ENCODE peak calls at places on chromosome 7, in five cellular contexts. One of them, this sample, is unnamed.
A peak's percentile ranks its signal among the peaks of the same experiment; 100 is the strongest.

GRCh38 chr7:11714205-11714604 is 117.8 kb downstream of the THSD7A start:
- DNase-seq in GM12878: no peak
- DNase-seq in HepG2: no peak
- DNase-seq in HEK293T: no peak
- DNase-seq in SK-N-SH: no peak
- DNase-seq in this sample: no peak

GRCh38 chr7:1603346-1604211 is 33.7 kb upstream of the PSMG3 start:
- DNase-seq in GM12878: no peak
- DNase-seq in HEK293T: no peak
- DNase-seq in HepG2: no peak
- DNase-seq in SK-N-SH: peak; percentile 36
- DNase-seq in this sample: no peak

GRCh38 chr7:16989883-16990413 is 108.2 kb upstream of the AGR3 start:
- DNase-seq in HepG2: peak; percentile 100
- DNase-seq in HEK293T: no peak
- DNase-seq in SK-N-SH: no peak
- DNase-seq in GM12878: no peak
- DNase-seq in this sample: no peak

GRCh38 chr7:22499044-22499443 is 944 bp downstream of the STEAP1B start:
- DNase-seq in HEK293T: no peak
- DNase-seq in SK-N-SH: no peak
- DNase-seq in HepG2: no peak
- DNase-seq in GM12878: no peak
- DNase-seq in this sample: no peak

GRCh38 chr7:921581-922333 is 32.7 kb downstream of the ADAP1 start:
- DNase-seq in GM12878: no peak
- DNase-seq in HepG2: no peak
- DNase-seq in SK-N-SH: no peak
- DNase-seq in HEK293T: no peak
- DNase-seq in this sample: no peak

GRCh38 chr7:150994141-150994837 is 3.5 kb downstream of the NOS3 start:
- DNase-seq in GM12878: no peak
- DNase-seq in HEK293T: no peak
- DNase-seq in SK-N-SH: peak; percentile 83
- DNase-seq in HepG2: no peak
- DNase-seq in this sample: peak; percentile 98

GRCh38 chr7:40824461-40824860 is 689.7 kb downstream of the SUGCT start:
- DNase-seq in GM12878: no peak
- DNase-seq in SK-N-SH: no peak
- DNase-seq in HepG2: no peak
- DNase-seq in HEK293T: no peak
- DNase-seq in this sample: no peak

GRCh38 chr7:64528770-64529169 is 34.1 kb downstream of the ZNF680 start:
- DNase-seq in GM12878: no peak
- DNase-seq in HepG2: no peak
- DNase-seq in SK-N-SH: no peak
- DNase-seq in HEK293T: no peak
- DNase-seq in this sample: no peak

GRCh38 chr7:4472739-4473138 is 209.4 kb upstream of the FOXK1 start:
- DNase-seq in HEK293T: no peak
- DNase-seq in SK-N-SH: no peak
- DNase-seq in GM12878: no peak
- DNase-seq in HepG2: no peak
- DNase-seq in this sample: no peak

GRCh38 chr7:70040971-70041766 is 442.9 kb downstream of the AUTS2 start:
- DNase-seq in HEK293T: no peak
- DNase-seq in GM12878: no peak
- DNase-seq in SK-N-SH: no peak
- DNase-seq in HepG2: no peak
- DNase-seq in this sample: no peak

GRCh38 chr7:92179393-92179924 is 517 bp upstream of the LRRD1 start:
- DNase-seq in GM12878: no peak
- DNase-seq in SK-N-SH: no peak
- DNase-seq in HEK293T: no peak
- DNase-seq in HepG2: no peak
- DNase-seq in this sample: no peak

GRCh38 chr7:13682626-13683025 is 306.8 kb downstream of the ETV1 start:
- DNase-seq in GM12878: no peak
- DNase-seq in HEK293T: no peak
- DNase-seq in SK-N-SH: no peak
- DNase-seq in HepG2: no peak
- DNase-seq in this sample: no peak

GRCh38 chr7:2698581-2699288 is 10.7 kb downstream of the AMZ1 start:
- DNase-seq in GM12878: peak; percentile 93
- DNase-seq in HepG2: no peak
- DNase-seq in SK-N-SH: no peak
- DNase-seq in HEK293T: no peak
- DNase-seq in this sample: no peak

GRCh38 chr7:45726883-45727282 is 146.0 kb downstream of the CCDC201 start:
- DNase-seq in HEK293T: no peak
- DNase-seq in SK-N-SH: no peak
- DNase-seq in GM12878: no peak
- DNase-seq in HepG2: no peak
- DNase-seq in this sample: no peak

GRCh38 chr7:28807396-28807994 is 150.6 kb downstream of the TRIL start:
- DNase-seq in SK-N-SH: no peak
- DNase-seq in HepG2: no peak
- DNase-seq in GM12878: no peak
- DNase-seq in HEK293T: no peak
- DNase-seq in this sample: no peak

GRCh38 chr7:108135446-108136190 is 5.5 kb upstream of the LAMB4 start:
- DNase-seq in HEK293T: no peak
- DNase-seq in SK-N-SH: no peak
- DNase-seq in GM12878: peak; percentile 88
- DNase-seq in HepG2: no peak
- DNase-seq in this sample: no peak

GRCh38 chr7:4683043-4683883 is 1.2 kb downstream of the FOXK1 start:
- DNase-seq in HEK293T: no peak
- DNase-seq in SK-N-SH: peak; percentile 62
- DNase-seq in HepG2: no peak
- DNase-seq in GM12878: no peak
- DNase-seq in this sample: peak; percentile 63

GRCh38 chr7:131111081-131111576 is 216.5 kb upstream of the MKLN1 start:
- DNase-seq in HepG2: no peak
- DNase-seq in HEK293T: no peak
- DNase-seq in GM12878: no peak
- DNase-seq in SK-N-SH: peak; percentile 34
- DNase-seq in this sample: peak; percentile 38

GRCh38 chr7:101884671-101885596 is 67.5 kb downstream of the CUX1 start:
- DNase-seq in HepG2: no peak
- DNase-seq in GM12878: peak; percentile 53
- DNase-seq in SK-N-SH: no peak
- DNase-seq in HEK293T: no peak
- DNase-seq in this sample: no peak

GRCh38 chr7:155985518-155986427 is 173.5 kb upstream of the SHH start:
- DNase-seq in HEK293T: no peak
- DNase-seq in GM12878: no peak
- DNase-seq in SK-N-SH: no peak
- DNase-seq in HepG2: no peak
- DNase-seq in this sample: no peak

GRCh38 chr7:132500727-132501410 is 75.4 kb downstream of the PLXNA4 start:
- DNase-seq in GM12878: no peak
- DNase-seq in SK-N-SH: peak; percentile 43
- DNase-seq in HEK293T: peak; percentile 20
- DNase-seq in HepG2: no peak
- DNase-seq in this sample: peak; percentile 28

GRCh38 chr7:148379693-148380092 is 210.9 kb upstream of the C7orf33 start:
- DNase-seq in HepG2: no peak
- DNase-seq in HEK293T: no peak
- DNase-seq in SK-N-SH: no peak
- DNase-seq in GM12878: no peak
- DNase-seq in this sample: no peak

GRCh38 chr7:64887756-64888508 is 15.1 kb upstream of the ZNF273 start:
- DNase-seq in GM12878: no peak
- DNase-seq in HEK293T: no peak
- DNase-seq in SK-N-SH: peak; percentile 58
- DNase-seq in HepG2: peak; percentile 27
- DNase-seq in this sample: no peak

GRCh38 chr7:103989200-103989784 is at the start of gene RELN:
- DNase-seq in SK-N-SH: peak; percentile 85
- DNase-seq in GM12878: no peak
- DNase-seq in HEK293T: peak; percentile 40
- DNase-seq in HepG2: peak; percentile 48
- DNase-seq in this sample: peak; percentile 89

GRCh38 chr7:129773328-129773731 is 161.8 kb downstream of the NRF1 start:
- DNase-seq in HEK293T: no peak
- DNase-seq in SK-N-SH: peak; percentile 56
- DNase-seq in HepG2: no peak
- DNase-seq in GM12878: no peak
- DNase-seq in this sample: no peak

GRCh38 chr7:7228472-7228871 is 46.1 kb downstream of the C1GALT1 start:
- DNase-seq in GM12878: no peak
- DNase-seq in SK-N-SH: no peak
- DNase-seq in HEK293T: no peak
- DNase-seq in HepG2: no peak
- DNase-seq in this sample: no peak

GRCh38 chr7:11605749-11606148 is 226.2 kb downstream of the THSD7A start:
- DNase-seq in HepG2: no peak
- DNase-seq in GM12878: no peak
- DNase-seq in HEK293T: no peak
- DNase-seq in SK-N-SH: no peak
- DNase-seq in this sample: no peak

GRCh38 chr7:22671177-22671879 is 55.7 kb upstream of the IL6 start:
- DNase-seq in HEK293T: no peak
- DNase-seq in HepG2: no peak
- DNase-seq in GM12878: no peak
- DNase-seq in SK-N-SH: no peak
- DNase-seq in this sample: no peak

GRCh38 chr7:92246363-92247101 is 758 bp downstream of the ANKIB1 start:
- DNase-seq in GM12878: no peak
- DNase-seq in HEK293T: peak; percentile 37
- DNase-seq in HepG2: no peak
- DNase-seq in SK-N-SH: peak; percentile 61
- DNase-seq in this sample: peak; percentile 60

GRCh38 chr7:123643495-123644428 is 11.9 kb upstream of the LMOD2 start:
- DNase-seq in HepG2: peak; percentile 60
- DNase-seq in GM12878: no peak
- DNase-seq in SK-N-SH: peak; percentile 77
- DNase-seq in HEK293T: peak; percentile 63
- DNase-seq in this sample: no peak

GRCh38 chr7:17301491-17302101 is 3.1 kb downstream of the AHR start:
- DNase-seq in GM12878: no peak
- DNase-seq in HepG2: no peak
- DNase-seq in SK-N-SH: no peak
- DNase-seq in HEK293T: no peak
- DNase-seq in this sample: peak; percentile 12

GRCh38 chr7:128855559-128855958 is 7.1 kb upstream of the ATP6V1F start:
- DNase-seq in HEK293T: no peak
- DNase-seq in HepG2: no peak
- DNase-seq in GM12878: no peak
- DNase-seq in SK-N-SH: no peak
- DNase-seq in this sample: no peak

GRCh38 chr7:46933596-46933995 is 648.3 kb downstream of the TNS3 start:
- DNase-seq in HEK293T: no peak
- DNase-seq in GM12878: no peak
- DNase-seq in SK-N-SH: no peak
- DNase-seq in HepG2: no peak
- DNase-seq in this sample: no peak

GRCh38 chr7:80602007-80602406 is 36.4 kb upstream of the CD36 start:
- DNase-seq in HepG2: no peak
- DNase-seq in HEK293T: no peak
- DNase-seq in GM12878: no peak
- DNase-seq in SK-N-SH: no peak
- DNase-seq in this sample: no peak

GRCh38 chr7:80608292-80608691 is 30.1 kb upstream of the CD36 start:
- DNase-seq in GM12878: no peak
- DNase-seq in HepG2: no peak
- DNase-seq in HEK293T: no peak
- DNase-seq in SK-N-SH: no peak
- DNase-seq in this sample: no peak

GRCh38 chr7:80603940-80604339 is 34.5 kb upstream of the CD36 start:
- DNase-seq in HEK293T: no peak
- DNase-seq in HepG2: no peak
- DNase-seq in SK-N-SH: no peak
- DNase-seq in GM12878: no peak
- DNase-seq in this sample: no peak

GRCh38 chr7:80600046-80600445 is 38.4 kb upstream of the CD36 start:
- DNase-seq in SK-N-SH: no peak
- DNase-seq in GM12878: no peak
- DNase-seq in HEK293T: no peak
- DNase-seq in HepG2: no peak
- DNase-seq in this sample: no peak

GRCh38 chr7:80604436-80604835 is 34.0 kb upstream of the CD36 start:
- DNase-seq in HepG2: no peak
- DNase-seq in HEK293T: no peak
- DNase-seq in GM12878: no peak
- DNase-seq in SK-N-SH: no peak
- DNase-seq in this sample: no peak
- TF ChIP-seq FOXM1 in HepG2: no peak
- TF ChIP-seq FOXM1 in HEK293T: no peak
- TF ChIP-seq FOXM1 in GM12878: no peak
- TF ChIP-seq FOXM1 in SK-N-SH: no peak
- TF ChIP-seq FOXM1 in this sample: no peak

GRCh38 chr7:157964016-157964415 is 623.6 kb downstream of the PTPRN2 start:
- DNase-seq in HEK293T: no peak
- DNase-seq in GM12878: no peak
- DNase-seq in SK-N-SH: no peak
- DNase-seq in HepG2: no peak
- DNase-seq in this sample: no peak
- TF ChIP-seq FOXM1 in HEK293T: no peak
- TF ChIP-seq FOXM1 in GM12878: no peak
- TF ChIP-seq FOXM1 in SK-N-SH: no peak
- TF ChIP-seq FOXM1 in HepG2: no peak
- TF ChIP-seq FOXM1 in this sample: no peak

GRCh38 chr7:84677386-84677785 is 482.8 kb upstream of the SEMA3A start:
- DNase-seq in GM12878: no peak
- DNase-seq in HEK293T: no peak
- DNase-seq in HepG2: no peak
- DNase-seq in SK-N-SH: no peak
- DNase-seq in this sample: no peak
- TF ChIP-seq FOXM1 in GM12878: no peak
- TF ChIP-seq FOXM1 in HEK293T: no peak
- TF ChIP-seq FOXM1 in HepG2: no peak
- TF ChIP-seq FOXM1 in SK-N-SH: no peak
- TF ChIP-seq FOXM1 in this sample: no peak

DNA sequence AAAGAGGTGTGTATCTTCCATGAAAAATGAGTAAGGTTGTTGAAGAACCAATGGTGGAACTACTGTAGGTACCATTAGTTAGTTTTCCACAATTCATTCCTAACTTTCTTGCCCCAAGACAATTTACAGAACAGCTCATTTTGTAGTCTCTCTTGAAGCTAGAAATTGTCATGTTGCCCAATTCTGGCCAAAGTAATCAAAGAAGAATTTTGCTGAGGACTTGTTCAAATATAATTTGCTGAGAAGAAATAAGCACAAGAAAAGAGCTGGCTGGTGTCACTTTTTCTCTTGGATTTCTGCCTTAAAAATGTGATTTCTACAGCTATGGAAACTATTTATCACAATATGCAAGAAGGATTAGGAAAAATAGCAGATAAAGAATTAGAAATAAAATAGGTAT is 199.2 kb upstream of the SEMA3A start:
- DNase-seq in GM12878: no peak
- DNase-seq in HepG2: no peak
- DNase-seq in HEK293T: no peak
- DNase-seq in SK-N-SH: no peak
- DNase-seq in this sample: no peak
- TF ChIP-seq FOXM1 in GM12878: no peak
- TF ChIP-seq FOXM1 in HepG2: no peak
- TF ChIP-seq FOXM1 in HEK293T: no peak
- TF ChIP-seq FOXM1 in SK-N-SH: no peak
- TF ChIP-seq FOXM1 in this sample: no peak